ENCODE peak calls at places on chromosomes 13 and 19, in seven cellular contexts. M is AG09309, B is mucosa of gallbladder, H is iris pigment epithelial cell, Z is neuronal stem cell, W is AG04450, X is hippocampal formation. R is an unnamed sample.

GRCh38 chr13:113639661-113640262 is 18.2 kb downstream of the ATP4B start:
- DNase-seq in M (no peak), B (no peak), H (no peak), Z (no peak), W (no peak), X (no peak), R (no peak)

GRCh38 chr13:44868397-44868796 is 120.9 kb downstream of the NUFIP1 start:
- DNase-seq in M (no peak), B (no peak), H (no peak), Z (no peak), W (no peak), X (no peak), R (peak)

GRCh38 chr19:4089400-4089908 is 22.8 kb upstream of the ZBTB7A start:
- DNase-seq in M (no peak), B (no peak), H (no peak), Z (no peak), W (no peak), X (peak), R (peak)

GRCh38 chr19:2616741-2617392 is 85.6 kb downstream of the GNG7 start:
- DNase-seq in M (no peak), B (peak), H (no peak), Z (no peak), W (no peak), X (no peak), R (no peak)

GRCh38 chr19:38433268-38433733 is at the start of gene RYR1:
- DNase-seq in M (no peak), B (peak), H (peak), Z (peak), W (no peak), X (peak), R (peak)

GRCh38 chr13:23629566-23630272 is 59.5 kb downstream of the TNFRSF19 start:
- DNase-seq in M (no peak), B (no peak), H (no peak), Z (no peak), W (no peak), X (no peak), R (no peak)

GRCh38 chr13:73715910-73716257 is 418.3 kb downstream of the KLF12 start:
- DNase-seq in M (no peak), B (no peak), H (peak), Z (no peak), W (no peak), X (no peak), R (peak)

GRCh38 chr13:30341815-30342570 is 34.6 kb upstream of the KATNAL1 start:
- DNase-seq in M (peak), B (peak), H (peak), Z (no peak), W (peak), X (peak), R (no peak)

GRCh38 chr19:48405850-48406249 is 12.4 kb downstream of the GRIN2D start:
- DNase-seq in M (no peak), B (no peak), H (no peak), Z (no peak), W (no peak), X (no peak), R (peak)

GRCh38 chr19:44765949-44766335 is 11.7 kb upstream of the CBLC start:
- DNase-seq in M (no peak), B (no peak), H (no peak), Z (no peak), W (no peak), X (no peak), R (no peak)

GRCh38 chr19:38434549-38435051 is 1.1 kb downstream of the RYR1 start:
- DNase-seq in M (no peak), B (peak), H (no peak), Z (no peak), W (no peak), X (peak), R (no peak)

GRCh38 chr19:4042731-4043082 is 24.0 kb downstream of the ZBTB7A start:
- DNase-seq in M (no peak), B (peak), H (no peak), Z (no peak), W (no peak), X (no peak), R (no peak)

GRCh38 chr19:45591004-45591637 is 6.5 kb upstream of the OPA3 start:
- DNase-seq in M (no peak), B (peak), H (peak), Z (no peak), W (no peak), X (no peak), R (no peak)

GRCh38 chr19:55419089-55419488 is 11.5 kb upstream of the UBE2S start:
- DNase-seq in M (no peak), B (no peak), H (no peak), Z (no peak), W (no peak), X (no peak), R (no peak)

GRCh38 chr13:39394811-39395685 is 207.9 kb downstream of the LHFPL6 start:
- DNase-seq in M (no peak), B (no peak), H (no peak), Z (no peak), W (no peak), X (no peak), R (no peak)

GRCh38 chr19:6333439-6333838 is at the start of gene ACER1:
- DNase-seq in M (no peak), B (no peak), H (no peak), Z (no peak), W (no peak), X (no peak), R (no peak)

R was measured in GM20000.